ENCODE peak calls at places on chromosomes 12 and 14, in eight cellular contexts. T, C, P, N, Q, S, W and G are unnamed samples. For H3K36me3, the result is how much of the 10 kb centered on the place peaks cover.

GRCh38 chr14:56952766-56953473 is 142.6 kb upstream of the OTX2 start:
- DNase-seq in T (no peak), S (no peak), C (no peak), N (no peak), Q (no peak), W (no peak), P (no peak), G (no peak)

GRCh38 chr12:46483572-46484395 is 111.2 kb upstream of the SLC38A2 start:
- DNase-seq in N (no peak), T (no peak), Q (peak), S (peak), C (no peak), W (no peak), P (no peak), G (peak)

GRCh38 chr14:101849125-101849524 is 87.6 kb downstream of the PPP2R5C start:
- DNase-seq in S (no peak), N (peak), C (no peak), W (no peak), P (no peak), Q (no peak), T (peak), G (no peak)

GRCh38 chr12:26699237-26699636 is 133.8 kb downstream of the ITPR2 start:
- DNase-seq in W (no peak), S (peak), C (no peak), N (no peak), Q (no peak), T (no peak), P (no peak), G (peak)

GRCh38 chr12:103672401-103673119 is 85.5 kb downstream of the STAB2 start:
- DNase-seq in N (no peak), Q (no peak), C (peak), S (no peak), P (no peak), W (no peak), T (no peak), G (peak)

GRCh38 chr14:106436310-106436905 is 910.0 kb downstream of the TMEM121 start:
- DNase-seq in Q (no peak), T (peak), P (peak), N (peak), W (no peak), S (no peak), C (no peak), G (no peak)

GRCh38 chr14:96455588-96455987 is 46.6 kb upstream of the PAPOLA start:
- DNase-seq in N (no peak), Q (no peak), T (no peak), P (no peak), C (no peak), W (no peak), S (no peak), G (no peak)

GRCh38 chr12:39309516-39309915 is 133.4 kb downstream of the KIF21A start:
- DNase-seq in S (no peak), N (no peak), T (no peak), W (no peak), C (no peak), P (no peak), Q (no peak), G (no peak)

GRCh38 chr12:107468182-107468581 is 217.4 kb upstream of the PWP1 start:
- DNase-seq in N (no peak), T (no peak), C (peak), Q (no peak), W (peak), P (no peak), S (no peak), G (no peak)

GRCh38 chr12:76455582-76456345 is 103.8 kb downstream of the OSBPL8 start:
- DNase-seq in T (no peak), P (no peak), Q (peak), S (peak), W (peak), N (no peak), C (peak), G (peak)

GRCh38 chr12:22458301-22458917 is 85.9 kb downstream of the C2CD5 start:
- DNase-seq in S (no peak), P (no peak), Q (no peak), T (no peak), C (no peak), N (no peak), W (no peak), G (no peak)

GRCh38 chr12:60279224-60279623 is 683.4 kb downstream of the SLC16A7 start:
- DNase-seq in S (peak), N (no peak), W (no peak), Q (peak), C (peak), T (no peak), P (no peak), G (peak)

DNA sequence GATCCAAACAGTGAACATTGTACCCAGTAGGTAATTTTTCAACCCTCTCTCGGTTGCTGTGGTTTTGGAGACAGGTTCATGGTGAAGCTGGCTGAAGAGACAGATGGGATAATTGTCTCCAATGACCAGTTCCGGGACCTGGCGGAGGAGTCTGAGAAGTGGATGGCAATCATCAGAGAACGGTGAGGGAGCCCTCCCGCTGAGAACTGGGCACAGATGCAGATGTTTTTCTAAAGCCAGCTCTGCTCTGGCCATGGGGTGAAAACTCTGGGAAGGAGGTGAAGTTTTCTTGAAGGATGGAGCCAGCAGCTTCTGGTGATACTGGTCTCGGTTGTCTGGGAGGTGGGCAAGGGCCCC is 6.2 kb downstream of the KHNYN start:
- DNase-seq in P (no peak), W (no peak), C (no peak), Q (no peak), N (no peak), S (no peak), T (no peak), G (no peak)
- H3K36me3 ChIP-seq in P (half or more), W (under half), C (under half), Q (under half), N (half or more), S (under half), T (half or more), G (half or more)

DNA sequence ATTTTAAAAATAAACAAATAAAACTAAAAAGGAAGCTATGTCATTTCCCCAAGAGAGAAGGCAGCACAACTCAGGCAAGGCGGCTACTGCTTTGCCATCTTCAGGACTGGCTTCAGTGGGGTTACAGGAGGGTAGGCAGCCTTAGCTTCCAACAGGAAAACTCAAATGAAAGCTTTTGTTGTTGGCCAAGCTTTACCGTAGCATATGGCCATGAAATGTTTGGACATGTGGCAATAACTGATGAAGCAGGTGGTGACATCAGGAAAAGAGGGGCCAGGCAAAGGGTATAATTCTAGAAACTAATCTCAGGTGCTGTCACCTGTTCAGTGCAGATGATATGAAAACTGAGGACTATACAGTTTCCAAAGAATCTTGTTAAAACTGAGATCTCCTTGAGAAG is 22.8 kb upstream of the NPFF start:
- DNase-seq in C (no peak), S (no peak), W (no peak), T (no peak), Q (no peak), N (no peak), P (no peak), G (no peak)
- H3K36me3 ChIP-seq in C (under half), S (under half), W (under half), T (half or more), Q (under half), N (half or more), P (under half), G (half or more)

GRCh38 chr12:96300064-96300463 is 100.2 kb downstream of the CDK17 start:
- DNase-seq in N (no peak), Q (no peak), C (no peak), W (no peak), T (no peak), S (no peak), P (no peak), G (no peak)
- H3K36me3 ChIP-seq in N (under half), Q (under half), C (under half), W (under half), T (under half), S (under half), P (under half), G (under half)

GRCh38 chr12:56241424-56242205 is 11.8 kb downstream of the SLC39A5 start:
- DNase-seq in S (no peak), Q (no peak), C (no peak), T (no peak), N (no peak), W (no peak), P (no peak), G (no peak)

GRCh38 chr12:56243731-56244181 is 13.9 kb downstream of the SLC39A5 start:
- DNase-seq in S (peak), W (no peak), P (no peak), Q (peak), C (no peak), N (no peak), T (no peak), G (peak)

GRCh38 chr12:56247923-56248322 is 10.3 kb downstream of the ANKRD52 start:
- DNase-seq in T (no peak), Q (no peak), P (no peak), S (no peak), C (no peak), N (no peak), W (no peak), G (no peak)

GRCh38 chr12:56244494-56244893 is 13.7 kb downstream of the ANKRD52 start:
- DNase-seq in W (no peak), N (no peak), Q (no peak), S (no peak), C (no peak), P (no peak), T (no peak), G (no peak)

GRCh38 chr12:56242986-56243385 is 13.1 kb downstream of the SLC39A5 start:
- DNase-seq in T (no peak), C (no peak), P (no peak), W (no peak), S (no peak), Q (no peak), N (no peak), G (no peak)
- H3K36me3 ChIP-seq in T (half or more), C (under half), P (under half), W (under half), S (under half), Q (under half), N (half or more), G (half or more)

DNA sequence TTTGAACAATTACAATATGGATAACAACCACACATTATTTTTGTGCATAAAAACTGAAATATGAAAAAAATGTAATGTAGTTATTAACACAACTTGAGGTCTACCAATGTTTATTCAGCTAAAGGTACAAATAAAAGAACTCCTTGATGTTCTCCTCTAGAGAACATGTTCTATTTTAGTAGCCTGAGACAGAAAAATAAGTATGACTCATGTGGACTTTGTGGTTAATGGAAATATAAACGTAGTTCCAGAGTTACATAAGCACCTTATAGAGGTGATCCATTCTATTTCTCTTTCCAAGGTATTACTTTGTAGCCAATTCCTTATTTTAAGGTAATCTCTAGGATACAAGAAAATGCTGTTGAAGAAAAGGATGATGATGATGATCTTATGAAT is 25.7 kb downstream of the ALKBH1 start:
- DNase-seq in S (peak), Q (peak), P (no peak), C (peak), T (no peak), W (no peak), N (no peak), G (peak)
- H3K36me3 ChIP-seq in S (under half), Q (under half), P (under half), C (under half), T (half or more), W (under half), N (under half), G (under half)

DNA sequence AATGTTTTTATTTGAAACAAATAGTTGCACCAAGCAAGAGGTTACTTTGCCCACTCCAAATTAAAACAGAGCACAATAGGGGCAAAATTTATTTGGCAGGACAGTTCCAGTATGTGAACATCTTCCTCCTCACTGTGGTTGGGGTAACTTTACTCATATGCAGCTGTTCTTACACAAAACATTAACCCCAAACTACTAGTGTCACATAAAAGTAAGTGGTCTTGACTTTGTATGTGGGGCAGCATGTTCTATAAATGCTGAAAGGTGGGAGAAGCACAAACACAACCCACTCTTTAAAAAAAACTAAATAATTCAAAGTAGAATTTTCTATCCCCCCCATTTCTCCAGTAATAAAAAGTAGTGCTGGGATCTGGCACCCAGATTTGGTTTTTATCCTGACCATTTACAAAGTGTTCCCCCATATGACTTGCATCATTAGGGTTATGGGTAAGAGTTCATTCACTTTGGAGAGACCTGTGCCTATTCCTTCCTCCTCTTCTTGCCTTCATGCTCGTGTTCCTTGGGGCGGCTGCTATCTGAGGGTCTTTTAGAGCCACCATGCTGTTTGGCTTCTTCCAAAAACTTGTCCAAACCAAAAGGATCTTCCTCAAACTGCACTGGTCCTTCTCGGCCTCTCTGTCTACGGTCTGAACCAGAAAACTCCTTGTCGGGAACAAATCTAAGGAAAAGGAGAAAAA is 9.9 kb downstream of the SLIRP start:
- DNase-seq in T (no peak), S (no peak), Q (no peak), W (no peak), P (no peak), C (no peak), N (no peak), G (no peak)
- H3K36me3 ChIP-seq in T (half or more), S (under half), Q (half or more), W (under half), P (half or more), C (half or more), N (half or more), G (half or more)

GRCh38 chr12:57152408-57153038 is 5.1 kb upstream of the LRP1-AS start:
- DNase-seq in Q (peak), W (peak), S (peak), C (peak), P (no peak), N (no peak), T (no peak), G (peak)

GRCh38 chr12:57153420-57153997 is 6.1 kb upstream of the LRP1-AS start:
- DNase-seq in N (no peak), T (no peak), S (no peak), C (no peak), W (no peak), P (no peak), Q (no peak), G (peak)

GRCh38 chr12:57150400-57150799 is 3.0 kb upstream of the LRP1-AS start:
- DNase-seq in Q (no peak), C (no peak), T (no peak), S (no peak), W (no peak), P (no peak), N (no peak), G (no peak)

GRCh38 chr12:57154076-57154475 is 6.7 kb upstream of the LRP1-AS start:
- DNase-seq in P (no peak), T (no peak), N (no peak), Q (no peak), S (no peak), W (no peak), C (no peak), G (no peak)

GRCh38 chr12:57151741-57152407 is 4.5 kb upstream of the LRP1-AS start:
- DNase-seq in N (no peak), P (no peak), S (peak), W (peak), T (peak), C (peak), Q (peak), G (peak)
- H3K36me3 ChIP-seq in N (under half), P (under half), S (under half), W (under half), T (under half), C (under half), Q (under half), G (half or more)

DNA sequence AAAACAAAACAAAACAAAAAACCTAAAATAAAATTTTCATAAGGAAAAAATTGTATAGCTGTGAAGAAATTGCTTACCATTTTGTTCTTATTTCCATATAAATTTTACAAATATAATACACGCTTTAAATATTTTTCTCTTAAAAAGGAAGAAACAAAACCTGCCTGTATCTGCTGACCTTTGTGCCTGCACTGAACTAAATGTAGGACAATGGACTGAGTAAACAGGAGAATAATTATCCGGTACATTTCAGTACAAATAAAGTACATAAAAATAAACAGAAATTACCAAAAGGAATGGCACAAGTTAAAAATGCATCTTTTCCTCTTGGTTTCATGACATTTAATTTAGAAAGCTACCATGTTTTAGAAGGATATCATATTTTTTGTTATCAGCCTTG is 112.3 kb downstream of the DNAI7 start:
- DNase-seq in S (no peak), C (no peak), P (no peak), T (no peak), W (no peak), N (no peak), Q (no peak), G (no peak)
- H3K36me3 ChIP-seq in S (under half), C (under half), P (under half), T (under half), W (under half), N (under half), Q (under half), G (under half)

GRCh38 chr14:100106260-100106659 is 41.0 kb downstream of the EVL start:
- DNase-seq in Q (no peak), P (peak), N (no peak), T (no peak), W (no peak), C (no peak), S (no peak), G (no peak)
- H3K36me3 ChIP-seq in Q (under half), P (half or more), N (under half), T (under half), W (under half), C (under half), S (under half), G (under half)